ENCODE peak calls at places on chromosomes 13 and 19, in ten cellular contexts. X is NB4, O is GM13976, B is neural crest cell, L is astrocyte of the cerebellum, M is HFF-Myc, U is spleen, A is SK-N-SH, H is stomach, V is AG04450. S is an unnamed sample.

GRCh38 chr19:55526216-55527196 is 10.4 kb downstream of the SBK2 start:
- DNase-seq in X (no peak), O (no peak), B (no peak), L (no peak), M (no peak), U (no peak), A (peak; percentile 57), H (peak; percentile 93), V (no peak), S (no peak)

GRCh38 chr13:48475230-48475629 is 57.6 kb downstream of the RCBTB2 start:
- DNase-seq in X (no peak), O (no peak), B (no peak), L (no peak), M (no peak), U (no peak), A (no peak), H (no peak), V (no peak), S (no peak)

GRCh38 chr19:50204811-50205675 is 1.6 kb downstream of the MYH14 start:
- DNase-seq in X (no peak), O (no peak), B (peak; percentile 25), L (no peak), M (no peak), U (no peak), A (peak; percentile 33), H (peak; percentile 94), V (no peak), S (peak; percentile 58)

GRCh38 chr13:99113351-99113750 is 87.3 kb upstream of the UBAC2 start:
- DNase-seq in X (no peak), O (no peak), B (no peak), L (no peak), M (no peak), U (no peak), A (no peak), H (no peak), V (no peak), S (no peak)

GRCh38 chr19:38736413-38737280 is 7.6 kb downstream of the CAPN12 start:
- DNase-seq in X (peak; percentile 19), O (peak; percentile 91), B (no peak), L (no peak), M (no peak), U (peak; percentile 89), A (peak; percentile 93), H (peak; percentile 83), V (no peak), S (peak; percentile 90)

GRCh38 chr13:19713186-19713965 is 69.4 kb downstream of the PSPC1 start:
- DNase-seq in X (peak; percentile 50), O (no peak), B (no peak), L (peak; percentile 54), M (peak; percentile 44), U (no peak), A (no peak), H (no peak), V (peak; percentile 16), S (no peak)

GRCh38 chr13:53141336-53141735 is 112.7 kb downstream of the OLFM4 start:
- DNase-seq in X (no peak), O (no peak), B (no peak), L (no peak), M (no peak), U (no peak), A (no peak), H (no peak), V (no peak), S (no peak)

GRCh38 chr19:51440846-51441409 is 17.3 kb downstream of the SIGLEC8 start:
- DNase-seq in X (peak; percentile 62), O (no peak), B (no peak), L (no peak), M (no peak), U (peak; percentile 76), A (no peak), H (no peak), V (no peak), S (no peak)

GRCh38 chr13:89486065-89486464 is 1814.9 kb downstream of the SLITRK5 start:
- DNase-seq in X (no peak), O (no peak), B (no peak), L (no peak), M (no peak), U (no peak), A (peak; percentile 27), H (no peak), V (no peak), S (no peak)

GRCh38 chr13:105929486-105929885 is 606.0 kb downstream of the EFNB2 start:
- DNase-seq in X (no peak), O (no peak), B (no peak), L (no peak), M (no peak), U (no peak), A (no peak), H (no peak), V (no peak), S (no peak)

GRCh38 chr13:80463673-80464352 is 122.9 kb upstream of the SPRY2 start:
- DNase-seq in X (no peak), O (no peak), B (no peak), L (no peak), M (no peak), U (no peak), A (no peak), H (no peak), V (no peak), S (no peak)

GRCh38 chr13:110713981-110714797 is 689 bp downstream of the ING1 start:
- DNase-seq in X (peak; percentile 79), O (peak; percentile 56), B (peak; percentile 43), L (no peak), M (no peak), U (peak; percentile 94), A (peak; percentile 56), H (peak; percentile 59), V (no peak), S (peak; percentile 69)

GRCh38 chr19:3699071-3699740 is 1.1 kb downstream of the PIP5K1C start:
- DNase-seq in X (peak; percentile 32), O (peak; percentile 68), B (no peak), L (no peak), M (no peak), U (peak; percentile 81), A (peak; percentile 80), H (no peak), V (no peak), S (peak; percentile 65)

GRCh38 chr13:44853641-44854040 is 135.6 kb downstream of the NUFIP1 start:
- DNase-seq in X (no peak), O (no peak), B (no peak), L (no peak), M (no peak), U (no peak), A (no peak), H (peak; percentile 85), V (no peak), S (no peak)

GRCh38 chr19:55657004-55657747 is 2.3 kb downstream of the U2AF2 start:
- DNase-seq in X (no peak), O (no peak), B (no peak), L (no peak), M (no peak), U (no peak), A (no peak), H (peak; percentile 65), V (no peak), S (no peak)

GRCh38 chr13:43376596-43376995 is 353.2 kb downstream of the DNAJC15 start:
- DNase-seq in X (no peak), O (no peak), B (no peak), L (no peak), M (no peak), U (no peak), A (no peak), H (no peak), V (no peak), S (no peak)

GRCh38 chr19:18771328-18772242 is 19.5 kb downstream of the COMP start:
- DNase-seq in X (peak; percentile 53), O (no peak), B (no peak), L (no peak), M (no peak), U (no peak), A (no peak), H (no peak), V (no peak), S (no peak)
- TF ChIP-seq CTCF in X (peak; percentile 42), O (peak; percentile 9), B (peak; percentile 45), L (peak; percentile 35), M (peak; percentile 44), U (no peak), A (peak; percentile 24), H (peak; percentile 6), V (peak; percentile 31), S (peak; percentile 37)

DNA sequence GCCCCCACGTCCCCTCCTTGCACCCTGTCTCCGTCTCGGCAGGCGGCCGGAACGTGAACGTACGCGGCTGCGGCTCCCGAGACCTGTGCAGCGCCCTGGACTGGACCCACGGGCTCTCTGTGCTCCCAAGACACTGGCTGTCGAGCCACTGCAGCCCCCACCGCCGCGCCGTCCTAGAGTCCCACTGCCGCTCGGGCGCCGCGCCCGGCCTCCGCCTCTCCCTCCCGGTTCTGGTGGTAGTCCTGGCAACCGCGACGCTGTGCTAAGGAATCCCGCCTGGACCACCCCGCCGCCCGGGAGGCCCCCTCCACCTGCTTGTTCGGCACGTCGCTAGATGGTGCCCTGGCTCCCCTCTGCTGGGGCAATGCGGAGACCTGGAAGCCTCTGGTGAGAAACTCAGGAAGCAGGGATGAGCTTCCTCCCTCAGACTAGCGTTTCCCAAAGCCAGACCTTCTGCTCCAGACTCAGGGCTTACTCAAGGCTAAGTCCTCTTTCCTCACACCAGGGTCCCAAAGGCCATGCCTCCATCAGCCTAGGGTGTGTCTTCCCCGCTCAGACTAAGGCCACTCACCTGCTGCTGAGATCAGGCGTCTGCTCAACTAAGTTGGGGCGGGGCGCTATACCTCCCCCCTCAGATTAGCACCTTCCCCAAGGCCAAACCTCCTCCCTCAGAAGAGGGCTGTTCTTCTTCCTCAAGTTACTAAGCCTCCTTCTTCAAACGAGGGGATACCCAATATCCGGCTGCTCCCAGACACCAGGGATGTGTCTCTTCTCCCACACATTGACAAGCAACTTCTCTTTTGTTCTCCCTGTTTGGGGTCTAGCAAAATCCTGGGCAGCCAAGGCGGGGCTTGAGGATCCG is 16.1 kb upstream of the IRGC start:
- DNase-seq in X (no peak), O (no peak), B (peak; percentile 52), L (no peak), M (peak; percentile 27), U (peak; percentile 80), A (peak; percentile 63), H (peak; percentile 34), V (no peak), S (no peak)
- TF ChIP-seq CTCF in X (no peak), O (no peak), B (no peak), L (peak; percentile 20), M (no peak), U (no peak), A (no peak), H (no peak), V (peak; percentile 13), S (no peak)

DNA sequence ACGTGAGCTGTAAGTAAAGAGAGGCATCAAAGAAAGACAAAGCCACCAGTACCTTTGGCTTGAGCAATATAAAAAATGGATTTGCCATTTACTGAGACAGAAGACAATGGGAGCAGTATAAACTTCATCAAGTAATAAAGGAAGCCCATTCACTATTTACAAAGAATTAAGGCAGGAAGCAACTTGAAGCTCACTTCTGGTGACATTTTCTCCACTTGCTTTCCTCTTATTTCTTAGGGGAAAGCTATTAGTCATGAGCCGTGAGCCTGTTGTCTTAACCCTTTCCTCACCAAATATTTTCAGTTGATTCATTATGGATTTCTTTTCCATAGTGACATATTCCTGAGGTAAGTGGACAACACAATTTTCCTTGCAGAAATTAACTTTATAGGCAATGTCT is 156.8 kb downstream of the DNAJC3 start:
- DNase-seq in X (no peak), O (no peak), B (no peak), L (no peak), M (no peak), U (no peak), A (no peak), H (no peak), V (no peak), S (no peak)
- TF ChIP-seq CTCF in X (no peak), O (no peak), B (no peak), L (no peak), M (no peak), U (no peak), A (no peak), H (no peak), V (no peak), S (no peak)

GRCh38 chr13:59459972-59460371 is 703.8 kb downstream of the DIAPH3 start:
- DNase-seq in X (no peak), O (no peak), B (no peak), L (no peak), M (peak; percentile 56), U (no peak), A (no peak), H (no peak), V (no peak), S (no peak)
- TF ChIP-seq CTCF in X (no peak), O (no peak), B (no peak), L (no peak), M (no peak), U (no peak), A (no peak), H (no peak), V (no peak), S (no peak)